ENCODE peak calls at places on chromosomes 3 and 15, in four cellular contexts. X is GM12878, E is H1, Z is HepG2. B is an unnamed sample.

GRCh38 chr3:52798978-52799476 is 4.4 kb downstream of the ITIH3 start:
- DNase-seq in Z (peak), X (no peak), E (peak), B (peak)

GRCh38 chr15:40439461-40440299 is 1.1 kb upstream of the BAHD1 start:
- DNase-seq in X (no peak), Z (peak), E (peak), B (peak)

GRCh38 chr15:68729789-68730201 is 90.9 kb downstream of the ANP32A start:
- DNase-seq in X (no peak), E (no peak), Z (no peak), B (no peak)

GRCh38 chr3:187943677-187944390 is 198.6 kb upstream of the BCL6 start:
- DNase-seq in E (no peak), X (no peak), Z (peak), B (no peak)

GRCh38 chr15:52208306-52208946 is 17.2 kb upstream of the GNB5 start:
- DNase-seq in X (no peak), E (peak), Z (peak), B (peak)

GRCh38 chr3:56988874-56989433 is 71.5 kb upstream of the SPATA12 start:
- DNase-seq in E (peak), Z (peak), X (no peak), B (peak)

GRCh38 chr3:70471464-70472342 is 159.3 kb upstream of the MDFIC2 start:
- DNase-seq in Z (no peak), E (no peak), X (no peak), B (no peak)

GRCh38 chr15:98363416-98363815 is 284.9 kb upstream of the IGF1R start:
- DNase-seq in Z (no peak), E (no peak), X (no peak), B (no peak)

GRCh38 chr3:155560594-155560993 is 184.3 kb downstream of the PLCH1 start:
- DNase-seq in X (no peak), E (peak), Z (no peak), B (peak)

GRCh38 chr3:97889814-97890213 is 68.0 kb downstream of the CRYBG3 start:
- DNase-seq in E (no peak), X (no peak), Z (no peak), B (no peak)

GRCh38 chr15:38012894-38013293 is 78.5 kb downstream of the TMCO5A start:
- DNase-seq in Z (no peak), E (no peak), X (no peak), B (no peak)

GRCh38 chr3:13420817-13421755 is 964 bp upstream of the NUP210 start:
- DNase-seq in X (peak), E (no peak), Z (no peak), B (no peak)

GRCh38 chr3:155778441-155778840 is 27.6 kb downstream of the C3orf33 start:
- DNase-seq in X (no peak), E (no peak), Z (no peak), B (no peak)

GRCh38 chr15:54282228-54282836 is 304.1 kb downstream of the UNC13C start:
- DNase-seq in X (no peak), E (no peak), Z (peak), B (no peak)

GRCh38 chr3:172707967-172708366 is 2.9 kb downstream of the NCEH1 start:
- DNase-seq in X (no peak), Z (no peak), E (no peak), B (no peak)

GRCh38 chr15:99249270-99249817 is at the start of gene TTC23:
- DNase-seq in X (no peak), E (no peak), Z (peak), B (peak)

GRCh38 chr15:88385078-88385700 is 82.0 kb downstream of the MRPL46 start:
- DNase-seq in Z (no peak), E (no peak), X (no peak), B (no peak)

GRCh38 chr3:158696618-158697017 is 24.2 kb upstream of the LXN start:
- DNase-seq in E (no peak), X (no peak), Z (peak), B (no peak)

GRCh38 chr3:97821413-97821809 is 400 bp upstream of the CRYBG3 start:
- DNase-seq in E (no peak), X (no peak), Z (no peak), B (peak)

GRCh38 chr15:66369773-66370651 is 13.5 kb upstream of the TIPIN start:
- DNase-seq in Z (no peak), X (peak), E (no peak), B (no peak)

GRCh38 chr3:127425505-127426443 is 137.9 kb upstream of the PRR20G start:
- DNase-seq in Z (no peak), E (no peak), X (no peak), B (no peak)

GRCh38 chr15:70535071-70535954 is 228.0 kb downstream of the UACA start:
- DNase-seq in E (no peak), Z (no peak), X (no peak), B (no peak)

GRCh38 chr3:7779331-7779730 is 722.3 kb upstream of the LMCD1 start:
- DNase-seq in E (no peak), X (no peak), Z (no peak), B (peak)

GRCh38 chr3:172615296-172615695 is 92.1 kb upstream of the TNFSF10 start:
- DNase-seq in E (no peak), X (no peak), Z (no peak), B (no peak)

GRCh38 chr15:84643838-84644237 is 10.2 kb downstream of the WDR73 start:
- DNase-seq in X (no peak), Z (no peak), E (no peak), B (no peak)

GRCh38 chr15:84634228-84634837 is 19.8 kb downstream of the WDR73 start:
- DNase-seq in E (no peak), Z (no peak), X (no peak), B (no peak)

GRCh38 chr15:84633311-84634227 is 20.5 kb downstream of the WDR73 start:
- DNase-seq in Z (peak), E (no peak), X (no peak), B (no peak)

DNA sequence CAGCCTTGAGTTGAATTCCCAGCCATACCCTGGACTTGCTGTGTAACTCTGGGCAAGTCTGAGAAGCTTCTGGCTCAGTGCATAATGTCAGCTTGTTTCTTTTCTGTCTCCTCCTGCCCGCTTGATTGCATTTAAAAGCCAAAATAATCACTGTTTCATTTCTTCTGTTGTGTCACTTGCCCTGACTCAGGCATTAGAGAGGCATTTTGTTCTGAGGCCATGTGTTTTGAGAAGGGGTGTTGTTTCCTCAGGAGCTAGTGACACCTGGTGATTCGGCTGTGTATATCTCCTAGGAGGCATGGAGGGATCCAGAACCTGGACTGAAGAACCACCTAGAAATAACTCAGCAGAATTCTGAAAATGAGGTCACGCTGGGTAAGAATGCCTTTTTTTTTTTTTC is 16.0 kb downstream of the WDR73 start:
- DNase-seq in E (no peak), Z (peak), X (no peak), B (peak)
- TF ChIP-seq SUZ12 in E (no peak), Z (no peak), X (no peak), B (no peak)

DNA sequence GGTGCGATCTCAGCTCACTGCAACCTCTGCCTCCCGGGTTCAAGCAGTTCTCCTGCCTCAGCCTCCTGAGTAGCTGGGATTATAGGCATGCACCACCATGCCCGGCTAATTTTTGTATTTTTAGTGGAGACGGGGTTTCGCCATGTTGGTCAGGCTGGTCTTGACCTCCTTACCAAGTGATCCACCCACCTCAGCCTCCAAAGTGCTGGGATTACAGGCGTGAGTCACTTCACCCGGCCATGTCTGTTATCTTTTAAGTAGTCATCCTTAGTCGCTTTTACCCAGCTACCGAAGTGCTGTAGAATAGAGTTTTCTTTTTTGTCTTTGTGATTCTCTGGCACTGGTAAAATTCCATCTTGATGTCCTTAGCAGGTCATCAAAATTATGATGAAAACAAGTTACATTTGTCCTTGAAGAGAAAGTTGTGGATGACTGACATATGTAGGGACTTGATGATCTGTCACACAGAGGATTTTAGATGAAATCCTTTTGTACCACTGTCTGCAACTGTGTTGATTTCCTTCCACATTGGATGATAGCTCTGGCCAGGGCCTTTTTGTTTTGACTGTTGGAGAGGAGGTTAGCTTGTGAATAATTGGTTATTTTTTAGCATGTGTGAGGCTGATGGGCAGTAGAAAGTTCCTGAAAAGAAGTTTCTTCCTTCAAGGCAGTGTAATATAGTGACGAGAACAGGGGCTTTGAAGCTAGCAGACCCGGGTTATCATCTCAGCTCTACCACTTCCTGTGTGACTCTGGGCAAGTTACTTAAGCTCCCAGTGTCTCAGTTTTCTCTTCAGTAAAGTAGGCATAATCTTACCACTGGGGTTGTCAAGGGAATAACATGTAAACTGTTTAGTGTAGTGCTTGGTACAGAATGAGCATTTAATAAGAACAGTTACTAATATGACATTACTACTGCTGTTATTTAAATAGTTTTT is 18.8 kb downstream of the ATG7 start:
- DNase-seq in X (no peak), E (no peak), Z (no peak), B (no peak)
- H3K9ac ChIP-seq in X (no peak), E (no peak), Z (no peak), B (no peak)

GRCh38 chr3:46523556-46523955 is 25.8 kb downstream of the RTP3 start:
- DNase-seq in E (no peak), X (no peak), Z (no peak), B (no peak)

GRCh38 chr3:46524008-46524407 is 26.2 kb downstream of the RTP3 start:
- DNase-seq in X (no peak), Z (no peak), E (no peak), B (no peak)

GRCh38 chr3:46524832-46525231 is 27.1 kb downstream of the RTP3 start:
- DNase-seq in E (no peak), X (no peak), Z (no peak), B (no peak)

GRCh38 chr3:46527239-46527638 is 29.5 kb downstream of the RTP3 start:
- DNase-seq in E (no peak), X (no peak), Z (no peak), B (no peak)
- TF ChIP-seq SUZ12 in E (no peak), X (no peak), Z (no peak), B (no peak)

GRCh38 chr15:100309109-100309983 is 32.4 kb downstream of the ADAMTS17 start:
- DNase-seq in E (no peak), X (no peak), Z (no peak), B (no peak)

GRCh38 chr15:100306098-100306497 is 35.7 kb downstream of the ADAMTS17 start:
- DNase-seq in Z (no peak), X (no peak), E (no peak), B (no peak)

GRCh38 chr15:100308222-100309007 is 33.4 kb downstream of the ADAMTS17 start:
- DNase-seq in Z (no peak), E (no peak), X (no peak), B (no peak)

GRCh38 chr15:100309984-100310291 is 31.8 kb downstream of the ADAMTS17 start:
- DNase-seq in X (no peak), E (no peak), Z (no peak), B (no peak)

DNA sequence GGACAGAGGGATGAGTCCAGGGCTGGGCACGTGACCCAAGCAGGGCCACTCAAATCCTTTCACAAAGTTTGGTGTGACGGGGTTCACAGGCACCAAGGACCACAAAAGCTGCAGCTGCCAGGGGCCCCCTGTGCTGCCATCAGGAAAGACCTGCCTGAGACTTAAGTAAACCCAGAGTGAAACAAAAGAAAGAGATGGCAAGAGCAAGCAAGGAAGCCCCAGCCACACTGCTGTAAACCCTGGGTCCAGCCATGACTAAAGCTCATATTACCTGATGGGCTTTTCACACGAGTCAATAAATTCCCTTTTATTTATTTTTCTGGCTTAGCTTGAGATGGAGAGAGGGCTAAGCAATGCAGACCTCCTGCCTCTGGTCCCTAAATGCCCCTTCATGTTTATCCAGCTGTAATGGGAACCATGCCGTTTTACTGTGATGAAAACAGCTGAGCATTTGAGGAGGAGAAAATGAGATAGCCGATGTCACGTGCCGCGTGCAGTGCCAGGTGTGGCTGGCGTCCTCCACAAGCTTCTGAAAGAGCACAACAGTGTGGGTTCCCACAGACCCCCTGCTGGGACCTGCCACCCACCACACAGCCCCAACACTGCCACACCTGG is 34.4 kb downstream of the ADAMTS17 start:
- DNase-seq in E (no peak), X (no peak), Z (no peak), B (no peak)
- H3K9ac ChIP-seq in E (no peak), X (no peak), Z (no peak), B (no peak)

DNA sequence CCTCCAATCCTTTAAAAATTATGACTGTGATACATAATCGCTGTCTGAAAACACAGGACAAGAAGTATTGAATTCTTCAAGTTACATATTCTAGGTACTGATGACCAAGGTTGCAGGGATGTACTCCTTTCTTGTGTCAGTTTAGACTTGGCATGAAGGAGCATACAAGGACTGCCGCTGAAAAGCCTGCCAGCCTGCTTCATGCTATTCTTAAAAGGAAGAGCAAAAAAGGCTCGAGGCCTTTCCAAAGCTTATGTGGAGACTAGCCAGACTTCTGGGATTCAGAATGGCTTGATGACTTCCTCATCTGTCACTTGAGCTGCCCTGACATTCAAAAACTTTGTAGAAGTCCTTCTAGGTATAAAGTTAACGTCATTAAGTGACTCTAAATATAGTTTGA is 92.0 kb downstream of the CADM2 start:
- DNase-seq in Z (no peak), E (no peak), X (no peak), B (no peak)
- TF ChIP-seq SUZ12 in Z (no peak), E (no peak), X (no peak), B (no peak)

GRCh38 chr15:25718597-25718996 is 144.5 kb downstream of the ATP10A start:
- DNase-seq in E (no peak), X (no peak), Z (no peak), B (no peak)

GRCh38 chr15:25719101-25719985 is 143.8 kb downstream of the ATP10A start:
- DNase-seq in Z (no peak), E (no peak), X (no peak), B (no peak)

GRCh38 chr15:25716414-25717102 is 146.6 kb downstream of the ATP10A start:
- DNase-seq in X (no peak), Z (no peak), E (no peak), B (no peak)

GRCh38 chr15:25717116-25717755 is 145.9 kb downstream of the ATP10A start:
- DNase-seq in Z (no peak), E (no peak), X (peak), B (no peak)

DNA sequence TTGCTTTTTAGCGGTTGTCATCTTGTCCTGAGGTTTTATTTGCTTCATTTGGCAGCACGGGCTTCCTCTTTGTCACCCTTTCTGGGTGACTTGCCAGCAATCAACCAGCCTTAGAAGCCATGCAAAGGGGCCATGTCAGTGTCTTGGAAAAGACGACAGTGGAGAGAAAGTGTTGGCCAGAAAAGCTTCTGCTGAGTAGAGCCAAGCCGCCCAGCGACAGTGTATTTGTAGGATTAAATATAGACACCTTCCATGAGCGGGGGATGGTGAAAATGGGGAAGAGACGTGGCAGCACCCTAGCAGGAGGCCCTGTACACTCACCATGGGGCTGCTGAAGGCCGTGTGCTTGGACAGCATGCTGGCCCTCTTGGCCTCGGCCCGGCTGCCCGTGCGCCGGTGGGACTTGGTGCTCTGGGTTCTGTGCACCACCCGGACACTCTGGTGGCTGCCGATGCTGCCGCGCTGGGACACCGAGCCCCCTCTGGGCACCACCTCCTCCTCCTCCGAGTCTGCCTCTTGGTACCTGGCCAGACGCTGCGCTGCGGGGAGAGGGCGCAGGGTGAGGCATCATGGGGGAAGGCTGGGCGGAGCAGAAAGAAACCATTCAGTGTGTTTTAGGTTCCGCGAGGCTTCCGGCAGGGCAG is 145.1 kb downstream of the ATP10A start:
- DNase-seq in E (no peak), Z (no peak), X (no peak), B (no peak)
- H3K9ac ChIP-seq in E (no peak), Z (no peak), X (no peak), B (no peak)

GRCh38 chr15:80026754-80027153 is 32.7 kb upstream of the ZFAND6 start:
- DNase-seq in E (no peak), X (no peak), Z (no peak), B (no peak)

GRCh38 chr15:80028937-80029336 is 30.5 kb upstream of the ZFAND6 start:
- DNase-seq in E (no peak), Z (no peak), X (no peak), B (no peak)

GRCh38 chr15:80034633-80035032 is 24.8 kb upstream of the ZFAND6 start:
- DNase-seq in Z (no peak), E (no peak), X (no peak), B (no peak)

GRCh38 chr15:80036067-80036466 is 23.4 kb upstream of the ZFAND6 start:
- DNase-seq in X (no peak), E (no peak), Z (no peak), B (no peak)

GRCh38 chr15:80031841-80032240 is 27.6 kb upstream of the ZFAND6 start:
- DNase-seq in E (no peak), Z (no peak), X (no peak), B (no peak)
- TF ChIP-seq SUZ12 in E (no peak), Z (no peak), X (no peak), B (no peak)

GRCh38 chr3:141401584-141402475 is 33.5 kb downstream of the ZBTB38 start:
- DNase-seq in Z (no peak), X (no peak), E (no peak), B (no peak)
- H3K9ac ChIP-seq in Z (peak), X (peak), E (peak), B (peak)